ENCODE peak calls at places on chromosomes 13 and 19, in eight cellular contexts. R is heart right ventricle, K is pancreas, P is Panc1, H is transverse colon, W is psoas muscle, X is mammary epithelial cell, M is body of pancreas. C is an unnamed sample.

GRCh38 chr13:23876265-23876664 is 12.9 kb downstream of the MIPEP start:
- DNase-seq in H (peak; percentile 24), W (no peak), X (no peak), M (peak; percentile 31), K (no peak), P (no peak), R (no peak), C (no peak)

GRCh38 chr19:48616041-48616436 is 1.2 kb upstream of the FAM83E start:
- DNase-seq in H (no peak), M (no peak), P (no peak), R (no peak), X (no peak), K (no peak), W (no peak), C (no peak)

GRCh38 chr13:29484236-29484635 is 111.3 kb downstream of the SLC7A1 start:
- DNase-seq in R (no peak), K (no peak), W (no peak), X (no peak), M (no peak), P (no peak), H (no peak), C (no peak)

GRCh38 chr13:113562866-113563265 is 21.7 kb upstream of the TFDP1 start:
- DNase-seq in K (no peak), M (no peak), H (no peak), P (no peak), X (no peak), W (no peak), R (no peak), C (no peak)

GRCh38 chr19:49042177-49042576 is 1.5 kb upstream of the CGB5 start:
- DNase-seq in R (no peak), M (no peak), H (no peak), W (no peak), X (peak; percentile 63), P (no peak), K (no peak), C (no peak)

GRCh38 chr13:30037766-30038165 is 187.3 kb upstream of the UBL3 start:
- DNase-seq in R (no peak), K (no peak), H (no peak), W (no peak), M (no peak), P (no peak), X (no peak), C (no peak)

GRCh38 chr13:113937073-113937472 is 36.8 kb downstream of the C13orf46 start:
- DNase-seq in R (no peak), W (no peak), H (no peak), K (no peak), P (no peak), M (no peak), X (no peak), C (peak; percentile 1)

GRCh38 chr13:35621989-35622388 is 145.5 kb upstream of the MAB21L1 start:
- DNase-seq in P (no peak), H (no peak), X (peak; percentile 12), K (no peak), W (no peak), R (no peak), M (no peak), C (no peak)

GRCh38 chr13:80716610-80717081 is 375.7 kb upstream of the SPRY2 start:
- DNase-seq in R (peak; percentile 23), W (no peak), K (no peak), M (no peak), P (no peak), X (no peak), H (no peak), C (peak; percentile 19)

GRCh38 chr13:27619093-27619705 is 1.1 kb downstream of the LNX2 start:
- DNase-seq in X (no peak), R (no peak), P (no peak), K (peak; percentile 68), H (no peak), M (peak; percentile 54), W (no peak), C (no peak)

GRCh38 chr19:47848871-47849473 is 10.1 kb upstream of the TPRX2 start:
- DNase-seq in H (no peak), X (no peak), W (no peak), K (no peak), M (peak; percentile 18), P (no peak), R (peak; percentile 19), C (no peak)

GRCh38 chr19:11479470-11480080 is 1.3 kb downstream of the ELAVL3 start:
- DNase-seq in X (no peak), M (peak; percentile 45), K (no peak), H (peak; percentile 26), R (peak; percentile 38), W (no peak), P (no peak), C (no peak)

GRCh38 chr19:16273005-16273404 is 51.6 kb upstream of the KLF2 start:
- DNase-seq in W (no peak), M (no peak), H (no peak), K (no peak), X (no peak), P (no peak), R (peak; percentile 44), C (peak; percentile 52)

GRCh38 chr13:70087247-70087646 is 20.4 kb upstream of the ATXN8OS start:
- DNase-seq in P (no peak), W (no peak), X (peak; percentile 8), H (no peak), R (no peak), K (no peak), M (no peak), C (no peak)

GRCh38 chr13:48434203-48434602 is 21.3 kb upstream of the LPAR6 start:
- DNase-seq in R (no peak), W (no peak), K (no peak), M (no peak), H (no peak), P (no peak), X (no peak), C (no peak)

GRCh38 chr13:48429886-48430285 is 17.0 kb upstream of the LPAR6 start:
- DNase-seq in X (no peak), W (no peak), M (no peak), K (no peak), P (no peak), H (no peak), R (no peak), C (no peak)

GRCh38 chr13:48431431-48431830 is 18.5 kb upstream of the LPAR6 start:
- DNase-seq in X (no peak), P (no peak), R (no peak), W (no peak), M (no peak), H (no peak), K (no peak), C (no peak)

GRCh38 chr13:48429036-48429435 is 16.1 kb upstream of the LPAR6 start:
- DNase-seq in X (no peak), H (no peak), P (no peak), W (no peak), K (no peak), M (no peak), R (no peak), C (no peak)

GRCh38 chr13:48431987-48432615 is 19.2 kb upstream of the LPAR6 start:
- DNase-seq in K (no peak), X (no peak), P (no peak), W (no peak), H (no peak), M (no peak), R (no peak), C (no peak)
- TF ChIP-seq CTCF in K (no peak), X (no peak), P (no peak), W (no peak), H (no peak), M (no peak), R (no peak), C (no peak)

GRCh38 chr13:102089177-102089576 is 312.7 kb downstream of the FGF14 start:
- DNase-seq in H (no peak), K (no peak), R (no peak), W (no peak), M (no peak), P (no peak), X (no peak), C (no peak)

GRCh38 chr13:102089722-102090121 is 312.1 kb downstream of the FGF14 start:
- DNase-seq in K (no peak), X (no peak), M (no peak), H (no peak), W (no peak), R (no peak), P (no peak), C (no peak)

GRCh38 chr13:102090532-102090931 is 311.3 kb downstream of the FGF14 start:
- DNase-seq in W (no peak), P (no peak), H (no peak), R (no peak), X (no peak), M (no peak), K (no peak), C (no peak)

GRCh38 chr13:102091231-102091630 is 310.6 kb downstream of the FGF14 start:
- DNase-seq in X (peak; percentile 49), K (no peak), P (no peak), H (no peak), W (no peak), M (no peak), R (no peak), C (no peak)
- TF ChIP-seq CTCF in X (peak; percentile 21), K (no peak), P (no peak), H (no peak), W (no peak), M (no peak), R (peak; percentile 15), C (no peak)

GRCh38 chr13:37476874-37477273 is 121.7 kb downstream of the POSTN start:
- DNase-seq in R (no peak), P (no peak), X (peak; percentile 43), K (no peak), W (no peak), H (no peak), M (no peak), C (no peak)

GRCh38 chr13:37481005-37481857 is 117.3 kb downstream of the POSTN start:
- DNase-seq in M (no peak), H (no peak), W (no peak), P (no peak), K (no peak), R (no peak), X (peak; percentile 46), C (no peak)

GRCh38 chr13:37481858-37482227 is 116.7 kb downstream of the POSTN start:
- DNase-seq in W (no peak), X (no peak), H (no peak), M (no peak), P (no peak), K (no peak), R (no peak), C (no peak)

GRCh38 chr13:37475966-37476365 is 122.6 kb downstream of the POSTN start:
- DNase-seq in K (no peak), H (no peak), M (no peak), R (no peak), P (no peak), W (no peak), X (no peak), C (no peak)

GRCh38 chr13:37479901-37480300 is 118.7 kb downstream of the POSTN start:
- DNase-seq in W (no peak), M (no peak), P (no peak), K (no peak), R (no peak), X (no peak), H (no peak), C (no peak)
- TF ChIP-seq CTCF in W (no peak), M (no peak), P (no peak), K (no peak), R (no peak), X (no peak), H (no peak), C (no peak)

DNA sequence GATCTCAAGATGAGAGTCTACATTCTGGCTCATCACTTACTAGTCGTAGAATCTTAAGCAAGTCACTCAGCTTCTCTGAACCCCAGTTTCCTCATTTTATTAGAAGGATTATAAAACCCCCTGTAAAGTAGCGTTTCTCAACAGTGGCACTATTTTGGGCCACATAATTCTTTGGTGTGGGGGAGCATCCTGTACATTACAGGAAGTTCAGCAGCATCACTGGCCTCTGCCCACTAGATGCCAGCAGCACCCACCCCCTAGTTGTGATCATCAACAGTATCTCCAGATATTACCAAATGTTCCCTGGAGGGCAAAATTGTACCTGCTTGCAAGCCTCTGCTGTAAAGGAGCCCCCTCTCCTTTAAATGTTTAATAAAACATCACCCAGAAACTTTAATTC is 22.6 kb downstream of the STARD13 start:
- DNase-seq in P (no peak), W (no peak), H (no peak), K (no peak), R (no peak), X (no peak), M (no peak), C (no peak)
- TF ChIP-seq CTCF in P (peak; percentile 52), W (no peak), H (no peak), K (no peak), R (peak; percentile 14), X (peak; percentile 20), M (no peak), C (no peak)

C was measured in uterus.